ENCODE peak calls at places on chromosomes 5 and 9, in nine cellular contexts. One of them, this sample, is unnamed.

GRCh38 chr9:96100385-96100978 is 201.5 kb downstream of the HSD17B3 start:
- DNase-seq in endodermal cell: no peak
- DNase-seq in neural crest cell: peak
- DNase-seq in HL-60: peak
- DNase-seq in uterus: no peak
- DNase-seq in neural progenitor cell: no peak
- DNase-seq in endothelial cell: no peak
- DNase-seq in GM13976: no peak
- DNase-seq in foreskin fibroblast: no peak
- DNase-seq in this sample: no peak

GRCh38 chr9:123267481-123268239 is 726 bp downstream of the STRBP start:
- DNase-seq in neural crest cell: no peak
- DNase-seq in neural progenitor cell: peak
- DNase-seq in endothelial cell: peak
- DNase-seq in foreskin fibroblast: no peak
- DNase-seq in uterus: peak
- DNase-seq in HL-60: peak
- DNase-seq in endodermal cell: peak
- DNase-seq in GM13976: peak
- DNase-seq in this sample: no peak

GRCh38 chr9:98742325-98743280 is 33.9 kb upstream of the GABBR2 start:
- DNase-seq in endodermal cell: no peak
- DNase-seq in GM13976: no peak
- DNase-seq in neural crest cell: no peak
- DNase-seq in HL-60: no peak
- DNase-seq in foreskin fibroblast: peak
- DNase-seq in neural progenitor cell: no peak
- DNase-seq in endothelial cell: no peak
- DNase-seq in uterus: no peak
- DNase-seq in this sample: peak

GRCh38 chr5:109410389-109411174 is 808 bp upstream of the PJA2 start:
- DNase-seq in endothelial cell: peak
- DNase-seq in GM13976: peak
- DNase-seq in HL-60: peak
- DNase-seq in uterus: peak
- DNase-seq in neural progenitor cell: peak
- DNase-seq in neural crest cell: peak
- DNase-seq in endodermal cell: peak
- DNase-seq in foreskin fibroblast: peak
- DNase-seq in this sample: peak

GRCh38 chr9:18632624-18633407 is 158.9 kb downstream of the ADAMTSL1 start:
- DNase-seq in neural progenitor cell: no peak
- DNase-seq in neural crest cell: no peak
- DNase-seq in endothelial cell: no peak
- DNase-seq in GM13976: no peak
- DNase-seq in uterus: peak
- DNase-seq in HL-60: no peak
- DNase-seq in endodermal cell: no peak
- DNase-seq in foreskin fibroblast: peak
- DNase-seq in this sample: peak

GRCh38 chr5:122295138-122295537 is 16.9 kb upstream of the SNCAIP start:
- DNase-seq in foreskin fibroblast: no peak
- DNase-seq in GM13976: no peak
- DNase-seq in neural crest cell: no peak
- DNase-seq in neural progenitor cell: peak
- DNase-seq in endothelial cell: peak
- DNase-seq in HL-60: peak
- DNase-seq in uterus: no peak
- DNase-seq in endodermal cell: peak
- DNase-seq in this sample: no peak

GRCh38 chr5:1380011-1380817 is 35.3 kb upstream of the CLPTM1L start:
- DNase-seq in HL-60: peak
- DNase-seq in foreskin fibroblast: peak
- DNase-seq in GM13976: peak
- DNase-seq in neural crest cell: peak
- DNase-seq in neural progenitor cell: peak
- DNase-seq in endothelial cell: peak
- DNase-seq in endodermal cell: peak
- DNase-seq in uterus: no peak
- DNase-seq in this sample: no peak

GRCh38 chr9:124133752-124134151 is 122.2 kb downstream of the LHX2 start:
- DNase-seq in GM13976: no peak
- DNase-seq in endothelial cell: peak
- DNase-seq in HL-60: peak
- DNase-seq in foreskin fibroblast: peak
- DNase-seq in neural crest cell: peak
- DNase-seq in neural progenitor cell: peak
- DNase-seq in endodermal cell: peak
- DNase-seq in uterus: no peak
- DNase-seq in this sample: no peak

GRCh38 chr9:136943291-136944093 is 1.0 kb downstream of the FBXW5 start:
- DNase-seq in neural crest cell: peak
- DNase-seq in HL-60: peak
- DNase-seq in uterus: no peak
- DNase-seq in GM13976: peak
- DNase-seq in foreskin fibroblast: peak
- DNase-seq in neural progenitor cell: peak
- DNase-seq in endothelial cell: peak
- DNase-seq in endodermal cell: no peak
- DNase-seq in this sample: peak

GRCh38 chr5:23482642-23483041 is 24.8 kb upstream of the PRDM9 start:
- DNase-seq in GM13976: no peak
- DNase-seq in endothelial cell: no peak
- DNase-seq in neural crest cell: no peak
- DNase-seq in neural progenitor cell: no peak
- DNase-seq in endodermal cell: no peak
- DNase-seq in HL-60: no peak
- DNase-seq in foreskin fibroblast: no peak
- DNase-seq in uterus: no peak
- DNase-seq in this sample: no peak

GRCh38 chr5:73265641-73266040 is 92.6 kb downstream of the TMEM174 start:
- DNase-seq in endothelial cell: no peak
- DNase-seq in neural progenitor cell: no peak
- DNase-seq in neural crest cell: no peak
- DNase-seq in foreskin fibroblast: no peak
- DNase-seq in HL-60: no peak
- DNase-seq in GM13976: no peak
- DNase-seq in endodermal cell: no peak
- DNase-seq in uterus: no peak
- DNase-seq in this sample: no peak

GRCh38 chr9:88733651-88734470 is 198.9 kb downstream of the NXNL2 start:
- DNase-seq in HL-60: no peak
- DNase-seq in foreskin fibroblast: peak
- DNase-seq in endothelial cell: no peak
- DNase-seq in neural progenitor cell: no peak
- DNase-seq in neural crest cell: no peak
- DNase-seq in GM13976: no peak
- DNase-seq in uterus: peak
- DNase-seq in endodermal cell: no peak
- DNase-seq in this sample: peak

GRCh38 chr5:11719888-11720481 is 184.3 kb downstream of the CTNND2 start:
- DNase-seq in HL-60: peak
- DNase-seq in GM13976: peak
- DNase-seq in neural crest cell: peak
- DNase-seq in uterus: no peak
- DNase-seq in endodermal cell: peak
- DNase-seq in endothelial cell: peak
- DNase-seq in neural progenitor cell: peak
- DNase-seq in foreskin fibroblast: no peak
- DNase-seq in this sample: no peak

GRCh38 chr9:34651286-34651685 is 699 bp upstream of the IL11RA start:
- DNase-seq in endothelial cell: no peak
- DNase-seq in foreskin fibroblast: peak
- DNase-seq in GM13976: no peak
- DNase-seq in neural crest cell: no peak
- DNase-seq in HL-60: no peak
- DNase-seq in neural progenitor cell: no peak
- DNase-seq in uterus: peak
- DNase-seq in endodermal cell: no peak
- DNase-seq in this sample: peak

GRCh38 chr5:126591549-126591948 is 3.5 kb downstream of the ALDH7A1 start:
- DNase-seq in uterus: no peak
- DNase-seq in endothelial cell: no peak
- DNase-seq in neural progenitor cell: no peak
- DNase-seq in foreskin fibroblast: no peak
- DNase-seq in neural crest cell: no peak
- DNase-seq in GM13976: no peak
- DNase-seq in endodermal cell: no peak
- DNase-seq in HL-60: no peak
- DNase-seq in this sample: no peak

GRCh38 chr9:21803674-21804048 is 1.2 kb downstream of the MTAP start:
- DNase-seq in uterus: no peak
- DNase-seq in foreskin fibroblast: peak
- DNase-seq in neural progenitor cell: no peak
- DNase-seq in endothelial cell: no peak
- DNase-seq in neural crest cell: no peak
- DNase-seq in HL-60: no peak
- DNase-seq in GM13976: no peak
- DNase-seq in endodermal cell: no peak
- DNase-seq in this sample: no peak

GRCh38 chr5:137155621-137156020 is 343.5 kb downstream of the SPOCK1 start:
- DNase-seq in uterus: no peak
- DNase-seq in GM13976: no peak
- DNase-seq in endodermal cell: no peak
- DNase-seq in HL-60: no peak
- DNase-seq in foreskin fibroblast: no peak
- DNase-seq in neural crest cell: no peak
- DNase-seq in neural progenitor cell: peak
- DNase-seq in endothelial cell: no peak
- DNase-seq in this sample: no peak

GRCh38 chr9:107024193-107024592 is 161.2 kb downstream of the ZNF462 start:
- DNase-seq in endodermal cell: no peak
- DNase-seq in foreskin fibroblast: no peak
- DNase-seq in HL-60: no peak
- DNase-seq in endothelial cell: no peak
- DNase-seq in GM13976: no peak
- DNase-seq in neural crest cell: no peak
- DNase-seq in neural progenitor cell: no peak
- DNase-seq in uterus: no peak
- DNase-seq in this sample: no peak

GRCh38 chr9:107019216-107019615 is 156.2 kb downstream of the ZNF462 start:
- DNase-seq in foreskin fibroblast: peak
- DNase-seq in GM13976: no peak
- DNase-seq in uterus: no peak
- DNase-seq in neural crest cell: no peak
- DNase-seq in endothelial cell: no peak
- DNase-seq in endodermal cell: no peak
- DNase-seq in HL-60: no peak
- DNase-seq in neural progenitor cell: no peak
- DNase-seq in this sample: peak

GRCh38 chr9:107016383-107016782 is 153.4 kb downstream of the ZNF462 start:
- DNase-seq in uterus: no peak
- DNase-seq in GM13976: no peak
- DNase-seq in foreskin fibroblast: no peak
- DNase-seq in endodermal cell: no peak
- DNase-seq in neural crest cell: no peak
- DNase-seq in endothelial cell: no peak
- DNase-seq in neural progenitor cell: no peak
- DNase-seq in HL-60: no peak
- DNase-seq in this sample: no peak

GRCh38 chr9:107020040-107020530 is 157.1 kb downstream of the ZNF462 start:
- DNase-seq in foreskin fibroblast: peak
- DNase-seq in endodermal cell: peak
- DNase-seq in HL-60: no peak
- DNase-seq in endothelial cell: no peak
- DNase-seq in uterus: no peak
- DNase-seq in neural crest cell: no peak
- DNase-seq in neural progenitor cell: peak
- DNase-seq in GM13976: no peak
- DNase-seq in this sample: peak
- TF ChIP-seq CTCF in foreskin fibroblast: no peak
- TF ChIP-seq CTCF in endodermal cell: peak
- TF ChIP-seq CTCF in HL-60: no peak
- TF ChIP-seq CTCF in endothelial cell: no peak
- TF ChIP-seq CTCF in uterus: no peak
- TF ChIP-seq CTCF in neural crest cell: no peak
- TF ChIP-seq CTCF in neural progenitor cell: no peak
- TF ChIP-seq CTCF in GM13976: no peak
- TF ChIP-seq CTCF in this sample: no peak

GRCh38 chr9:126689027-126689825 is 75.5 kb downstream of the LMX1B start:
- DNase-seq in endodermal cell: no peak
- DNase-seq in foreskin fibroblast: no peak
- DNase-seq in GM13976: no peak
- DNase-seq in uterus: no peak
- DNase-seq in endothelial cell: no peak
- DNase-seq in HL-60: no peak
- DNase-seq in neural progenitor cell: no peak
- DNase-seq in neural crest cell: no peak
- DNase-seq in this sample: no peak
- TF ChIP-seq CTCF in endodermal cell: no peak
- TF ChIP-seq CTCF in foreskin fibroblast: no peak
- TF ChIP-seq CTCF in GM13976: no peak
- TF ChIP-seq CTCF in uterus: no peak
- TF ChIP-seq CTCF in endothelial cell: no peak
- TF ChIP-seq CTCF in HL-60: no peak
- TF ChIP-seq CTCF in neural progenitor cell: peak
- TF ChIP-seq CTCF in neural crest cell: no peak
- TF ChIP-seq CTCF in this sample: no peak

DNA sequence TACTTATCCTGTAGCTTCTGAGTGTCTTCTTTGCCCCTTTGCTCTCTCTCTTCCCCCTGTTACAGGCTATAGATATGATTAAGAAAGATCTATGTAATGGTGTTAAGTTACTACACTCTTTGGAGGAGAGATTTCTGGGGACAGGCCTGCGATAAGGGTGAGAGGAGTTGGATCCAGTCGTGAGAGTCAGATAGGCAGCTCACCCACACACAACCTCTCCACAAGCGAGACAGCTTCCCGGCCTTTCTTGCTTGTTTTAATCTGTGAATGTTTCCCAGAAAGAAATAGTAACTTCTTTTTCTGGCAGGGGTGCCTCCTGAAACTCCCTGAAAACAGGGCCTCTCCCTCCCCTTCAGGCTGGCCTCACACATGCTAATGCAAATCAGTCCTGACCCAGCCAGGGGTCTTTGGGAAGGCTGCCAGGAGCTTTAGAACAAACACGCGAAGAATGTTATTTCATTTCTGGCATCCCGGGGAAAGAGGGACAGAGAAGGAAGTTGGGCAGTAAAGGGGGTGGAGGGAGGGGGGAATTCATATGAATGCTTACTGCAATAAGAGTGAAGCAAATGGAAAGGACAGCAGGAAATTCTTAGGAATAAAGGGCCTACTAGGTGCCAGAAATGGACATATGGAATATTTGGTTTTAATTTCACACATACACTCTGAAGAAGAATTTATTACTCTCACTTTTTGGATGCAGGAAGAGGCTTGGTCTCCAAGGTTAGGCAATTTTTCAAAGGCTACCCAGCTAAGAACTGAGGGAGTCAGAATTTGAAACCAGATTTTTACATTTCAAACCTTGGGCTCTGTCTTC is 215.8 kb upstream of the TRIM32 start:
- DNase-seq in neural crest cell: peak
- DNase-seq in endothelial cell: peak
- DNase-seq in foreskin fibroblast: peak
- DNase-seq in endodermal cell: peak
- DNase-seq in GM13976: no peak
- DNase-seq in uterus: peak
- DNase-seq in neural progenitor cell: peak
- DNase-seq in HL-60: no peak
- DNase-seq in this sample: no peak
- TF ChIP-seq CTCF in neural crest cell: no peak
- TF ChIP-seq CTCF in endothelial cell: no peak
- TF ChIP-seq CTCF in foreskin fibroblast: no peak
- TF ChIP-seq CTCF in endodermal cell: no peak
- TF ChIP-seq CTCF in GM13976: no peak
- TF ChIP-seq CTCF in uterus: no peak
- TF ChIP-seq CTCF in neural progenitor cell: no peak
- TF ChIP-seq CTCF in HL-60: no peak
- TF ChIP-seq CTCF in this sample: no peak

GRCh38 chr5:64207978-64208377 is 42.3 kb downstream of the RNF180 start:
- DNase-seq in GM13976: no peak
- DNase-seq in endodermal cell: no peak
- DNase-seq in foreskin fibroblast: peak
- DNase-seq in uterus: no peak
- DNase-seq in HL-60: no peak
- DNase-seq in neural crest cell: no peak
- DNase-seq in neural progenitor cell: no peak
- DNase-seq in endothelial cell: no peak
- DNase-seq in this sample: no peak
- TF ChIP-seq CTCF in GM13976: no peak
- TF ChIP-seq CTCF in endodermal cell: peak
- TF ChIP-seq CTCF in foreskin fibroblast: no peak
- TF ChIP-seq CTCF in uterus: peak
- TF ChIP-seq CTCF in HL-60: no peak
- TF ChIP-seq CTCF in neural crest cell: peak
- TF ChIP-seq CTCF in neural progenitor cell: peak
- TF ChIP-seq CTCF in endothelial cell: peak
- TF ChIP-seq CTCF in this sample: peak